ENCODE peak calls at places on chromosomes 5 and 9, in eight cellular contexts. Y is stimulated activated CD8-positive, alpha-beta memory T cell treated with anti-CD3 and anti-CD28 coated beads, Interleukin-15, amount 100 ng/mL, for 1 hour; L is iris pigment epithelial cell; A is NCI-H1092 treated with DMSO at 0.1 percent for 48 hours; O is CMK; S is HCEC 1CT; R is lower leg skin; K is HEK293T. I is an unnamed sample.
A peak's percentile ranks its signal among the peaks of the same experiment; 100 is the strongest.

GRCh38 chr5:106290841-106291240 is 1379.9 kb downstream of the EFNA5 start:
- DNase-seq in L (peak; percentile 60), A (no peak), O (no peak), R (no peak), K (no peak), Y (no peak), S (peak; percentile 72), I (no peak)

GRCh38 chr5:179139936-179140235 is 79.7 kb downstream of the ZNF354C start:
- DNase-seq in A (no peak), O (no peak), S (no peak), Y (no peak), L (no peak), K (no peak), R (no peak), I (no peak)

GRCh38 chr5:178143246-178143645 is 10.4 kb downstream of the NHP2 start:
- DNase-seq in Y (no peak), S (no peak), R (no peak), K (no peak), A (no peak), O (no peak), L (no peak), I (no peak)

GRCh38 chr5:131661931-131662330 is 26.9 kb upstream of the RAPGEF6 start:
- DNase-seq in R (no peak), S (peak; percentile 11), O (no peak), L (no peak), Y (no peak), K (no peak), A (no peak), I (no peak)

GRCh38 chr9:134007571-134007970 is 15.4 kb upstream of the VAV2 start:
- DNase-seq in R (no peak), K (no peak), S (no peak), O (no peak), L (no peak), Y (no peak), A (no peak), I (no peak)

GRCh38 chr9:76557674-76558073 is 98.7 kb downstream of the GCNT1 start:
- DNase-seq in Y (no peak), O (no peak), R (no peak), K (no peak), A (no peak), L (no peak), S (peak; percentile 90), I (no peak)

GRCh38 chr5:158414780-158415179 is 555.8 kb upstream of the CLINT1 start:
- DNase-seq in K (no peak), R (no peak), L (peak; percentile 59), S (peak; percentile 80), Y (no peak), O (no peak), A (no peak), I (no peak)

GRCh38 chr5:171450423-171451246 is 31.2 kb downstream of the FGF18 start:
- DNase-seq in O (no peak), L (peak; percentile 70), R (peak; percentile 91), Y (no peak), K (peak; percentile 77), A (no peak), S (peak; percentile 61), I (no peak)

GRCh38 chr9:98641675-98642074 is 67.1 kb downstream of the GABBR2 start:
- DNase-seq in Y (no peak), L (no peak), O (no peak), R (peak; percentile 78), A (no peak), K (no peak), S (no peak), I (peak; percentile 79)

GRCh38 chr5:53545744-53546143 is 14.7 kb upstream of the NDUFS4 start:
- DNase-seq in K (no peak), S (no peak), R (no peak), Y (no peak), A (no peak), O (no peak), L (no peak), I (no peak)

GRCh38 chr9:134434896-134435506 is 108.7 kb downstream of the RXRA start:
- DNase-seq in R (peak; percentile 98), Y (no peak), L (peak; percentile 97), A (peak; percentile 96), S (peak; percentile 86), K (peak; percentile 79), O (no peak), I (peak; percentile 97)

GRCh38 chr9:90874194-90874593 is 72.6 kb downstream of the SYK start:
- DNase-seq in Y (no peak), R (peak; percentile 54), S (no peak), A (no peak), O (no peak), L (no peak), K (no peak), I (no peak)

GRCh38 chr9:6006968-6007769 is 8.3 kb downstream of the RANBP6 start:
- DNase-seq in R (peak; percentile 98), Y (peak; percentile 93), O (no peak), S (peak; percentile 82), A (peak; percentile 81), L (peak; percentile 94), K (peak; percentile 58), I (peak; percentile 66)

GRCh38 chr5:151123897-151124751 is 33.5 kb downstream of the ANXA6 start:
- DNase-seq in Y (no peak), K (no peak), A (peak; percentile 47), R (no peak), S (no peak), O (no peak), L (peak; percentile 41), I (peak; percentile 65)

GRCh38 chr5:13921573-13921972 is 22.9 kb downstream of the DNAH5 start:
- DNase-seq in A (no peak), R (no peak), O (no peak), Y (no peak), K (no peak), L (peak; percentile 15), S (no peak), I (no peak)

GRCh38 chr5:27503813-27504212 is 465.4 kb upstream of the CDH9 start:
- DNase-seq in S (no peak), L (no peak), A (no peak), Y (no peak), R (no peak), K (no peak), O (no peak), I (no peak)

GRCh38 chr9:123322771-123323481 is 33.1 kb upstream of the CRB2 start:
- DNase-seq in S (no peak), L (no peak), O (no peak), R (no peak), A (no peak), K (no peak), Y (peak; percentile 20), I (no peak)

GRCh38 chr5:166625210-166625865 is 1666.1 kb upstream of the WWC1 start:
- DNase-seq in L (peak; percentile 81), S (peak; percentile 2), R (no peak), O (no peak), A (no peak), K (no peak), Y (no peak), I (no peak)

GRCh38 chr9:91758491-91758981 is 191.5 kb downstream of the ROR2 start:
- DNase-seq in A (peak; percentile 41), K (peak; percentile 66), R (no peak), O (no peak), Y (no peak), S (peak; percentile 43), L (peak; percentile 58), I (no peak)

GRCh38 chr9:121267689-121268597 is at the start of gene GSN:
- DNase-seq in L (peak; percentile 53), O (no peak), A (peak; percentile 21), S (peak; percentile 69), K (peak; percentile 77), Y (no peak), R (peak; percentile 97), I (no peak)

GRCh38 chr9:90099262-90099982 is 494.6 kb downstream of the GADD45G start:
- DNase-seq in R (no peak), L (peak; percentile 14), S (no peak), K (no peak), Y (no peak), A (peak; percentile 59), O (no peak), I (no peak)

GRCh38 chr9:123757960-123758359 is 172.0 kb downstream of the DENND1A start:
- DNase-seq in S (no peak), K (no peak), A (no peak), R (no peak), O (no peak), Y (no peak), L (no peak), I (no peak)

GRCh38 chr5:59768204-59769040 is 125.1 kb downstream of the PDE4D start:
- DNase-seq in O (no peak), A (peak; percentile 38), Y (no peak), L (peak; percentile 92), S (peak; percentile 71), R (peak; percentile 89), K (peak; percentile 63), I (peak; percentile 6)

GRCh38 chr9:129318121-129319075 is 140.3 kb upstream of the IER5L start:
- DNase-seq in O (no peak), K (no peak), L (no peak), A (peak; percentile 12), S (no peak), R (peak; percentile 87), Y (no peak), I (no peak)

GRCh38 chr5:1781107-1781506 is 18.5 kb downstream of the MRPL36 start:
- DNase-seq in R (no peak), Y (no peak), A (no peak), O (no peak), L (no peak), K (no peak), S (no peak), I (no peak)

GRCh38 chr5:51582871-51583384 is 199.7 kb downstream of the ISL1 start:
- DNase-seq in K (no peak), L (no peak), A (no peak), R (no peak), S (no peak), Y (no peak), O (no peak), I (no peak)

GRCh38 chr5:134769206-134769605 is 10.6 kb downstream of the DDX46 start:
- DNase-seq in L (peak; percentile 79), Y (no peak), O (no peak), R (no peak), S (peak; percentile 59), A (no peak), K (no peak), I (no peak)

GRCh38 chr5:29990681-29991080 is 1202.8 kb upstream of the CDH6 start:
- DNase-seq in K (no peak), Y (no peak), A (no peak), S (no peak), L (no peak), R (no peak), O (no peak), I (no peak)

GRCh38 chr5:27523629-27524028 is 485.2 kb upstream of the CDH9 start:
- DNase-seq in R (no peak), A (no peak), K (no peak), L (no peak), O (no peak), Y (no peak), S (no peak), I (no peak)

GRCh38 chr5:538271-538771 is 14.1 kb upstream of the SLC9A3 start:
- DNase-seq in Y (no peak), R (no peak), A (no peak), O (no peak), L (no peak), S (no peak), K (no peak), I (no peak)

GRCh38 chr9:124452326-124452725 is 2.1 kb downstream of the ADGRD2 start:
- DNase-seq in K (no peak), Y (no peak), R (no peak), A (no peak), L (no peak), O (no peak), S (no peak), I (no peak)

GRCh38 chr9:20321683-20322082 is 300.6 kb downstream of the MLLT3 start:
- DNase-seq in R (no peak), L (no peak), Y (no peak), K (no peak), A (no peak), O (no peak), S (no peak), I (no peak)

GRCh38 chr5:26009742-26010141 is 1028.6 kb downstream of the CDH9 start:
- DNase-seq in O (no peak), A (no peak), S (no peak), L (no peak), K (peak; percentile 7), R (no peak), Y (no peak), I (no peak)

GRCh38 chr5:168334161-168335094 is 43.0 kb downstream of the WWC1 start:
- DNase-seq in O (no peak), R (no peak), L (peak; percentile 79), Y (no peak), K (no peak), A (no peak), S (peak; percentile 40), I (no peak)

I was measured in G401.